ENCODE peak calls at places on chromosomes 5 and 9, in four cellular contexts. L is H1, X is HCT116, O is K562. S is an unnamed sample.

GRCh38 chr9:19759066-19759465 is 29.8 kb downstream of the SLC24A2 start:
- DNase-seq in L (no peak), X (no peak), O (no peak), S (no peak)

GRCh38 chr5:21806943-21807342 is 1046.2 kb downstream of the CDH12 start:
- DNase-seq in X (no peak), L (no peak), O (no peak), S (no peak)

GRCh38 chr9:107559499-107560086 is 70.0 kb upstream of the KLF4 start:
- DNase-seq in L (no peak), O (no peak), X (no peak), S (no peak)

GRCh38 chr9:5895782-5896181 is 5.1 kb downstream of the MLANA start:
- DNase-seq in O (no peak), L (no peak), X (no peak), S (no peak)

GRCh38 chr9:98989036-98990000 is 45.6 kb downstream of the COL15A1 start:
- DNase-seq in O (no peak), L (no peak), X (peak), S (peak)

GRCh38 chr9:37146372-37146771 is 26.0 kb downstream of the ZCCHC7 start:
- DNase-seq in X (no peak), L (no peak), O (no peak), S (peak)

GRCh38 chr5:40736103-40736875 is 19.5 kb downstream of the TTC33 start:
- DNase-seq in L (no peak), X (peak), O (peak), S (peak)

GRCh38 chr5:154712518-154713437 is 42.4 kb upstream of the LARP1 start:
- DNase-seq in X (peak), O (peak), L (peak), S (no peak)

GRCh38 chr9:92133949-92134604 is 18.9 kb upstream of the SPTLC1 start:
- DNase-seq in O (peak), X (peak), L (peak), S (no peak)

GRCh38 chr5:134135091-134135655 is 20.7 kb downstream of the TCF7 start:
- DNase-seq in O (no peak), L (no peak), X (no peak), S (no peak)

GRCh38 chr9:84170521-84171141 is 169.9 kb downstream of the SLC28A3 start:
- DNase-seq in L (no peak), X (peak), O (peak), S (no peak)

GRCh38 chr5:1251678-1252580 is 26.7 kb downstream of the SLC6A18 start:
- DNase-seq in L (no peak), O (peak), X (no peak), S (no peak)

GRCh38 chr5:18281947-18282557 is 647.8 kb downstream of the TAF11L14 start:
- DNase-seq in X (no peak), L (no peak), O (peak), S (no peak)

DNA sequence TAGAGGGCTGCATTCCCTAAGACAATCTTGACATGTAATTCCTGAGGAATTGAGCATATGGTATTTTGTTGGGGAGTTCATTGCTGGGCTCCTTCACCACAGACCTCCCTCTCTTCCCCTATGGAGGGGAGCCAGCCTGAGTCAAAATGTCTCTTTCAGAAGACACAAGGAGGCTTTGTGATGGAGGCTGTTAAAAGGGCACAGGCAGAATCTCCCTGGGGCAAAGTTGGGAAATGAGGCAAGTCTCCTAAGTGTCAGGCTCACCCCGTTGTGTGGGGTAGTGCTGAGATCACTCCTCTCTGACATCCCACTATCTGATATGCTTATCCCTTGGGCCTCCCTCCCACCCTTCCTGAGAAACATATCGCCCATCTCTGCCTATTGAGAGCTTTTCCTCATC is 30.6 kb downstream of the GFRA3 start:
- DNase-seq in X (no peak), L (no peak), O (no peak), S (no peak)
- TF ChIP-seq EGR1 in X (no peak), L (no peak), O (no peak), S (no peak)

GRCh38 chr5:58456486-58456885 is 3.4 kb downstream of the PLK2 start:
- DNase-seq in O (no peak), X (no peak), L (no peak), S (no peak)
- TF ChIP-seq EGR1 in O (no peak), X (no peak), L (no peak), S (no peak)

GRCh38 chr5:8912106-8912505 is 633.8 kb downstream of the SEMA5A start:
- DNase-seq in L (no peak), O (no peak), X (no peak), S (no peak)

GRCh38 chr5:8908055-8908683 is 637.7 kb downstream of the SEMA5A start:
- DNase-seq in X (no peak), L (peak), O (peak), S (no peak)

GRCh38 chr5:8906303-8906967 is 639.4 kb downstream of the SEMA5A start:
- DNase-seq in O (no peak), X (no peak), L (no peak), S (no peak)

GRCh38 chr5:8905021-8905420 is 640.9 kb downstream of the SEMA5A start:
- DNase-seq in L (no peak), X (no peak), O (no peak), S (no peak)

GRCh38 chr5:8907168-8907868 is 638.6 kb downstream of the SEMA5A start:
- DNase-seq in O (no peak), X (no peak), L (no peak), S (no peak)
- TF ChIP-seq EGR1 in O (no peak), X (no peak), L (no peak), S (no peak)

GRCh38 chr9:88532320-88532719 is 2.7 kb upstream of the NXNL2 start:
- DNase-seq in L (peak), O (no peak), X (no peak), S (no peak)
- TF ChIP-seq EGR1 in L (no peak), O (no peak), X (no peak), S (no peak)

DNA sequence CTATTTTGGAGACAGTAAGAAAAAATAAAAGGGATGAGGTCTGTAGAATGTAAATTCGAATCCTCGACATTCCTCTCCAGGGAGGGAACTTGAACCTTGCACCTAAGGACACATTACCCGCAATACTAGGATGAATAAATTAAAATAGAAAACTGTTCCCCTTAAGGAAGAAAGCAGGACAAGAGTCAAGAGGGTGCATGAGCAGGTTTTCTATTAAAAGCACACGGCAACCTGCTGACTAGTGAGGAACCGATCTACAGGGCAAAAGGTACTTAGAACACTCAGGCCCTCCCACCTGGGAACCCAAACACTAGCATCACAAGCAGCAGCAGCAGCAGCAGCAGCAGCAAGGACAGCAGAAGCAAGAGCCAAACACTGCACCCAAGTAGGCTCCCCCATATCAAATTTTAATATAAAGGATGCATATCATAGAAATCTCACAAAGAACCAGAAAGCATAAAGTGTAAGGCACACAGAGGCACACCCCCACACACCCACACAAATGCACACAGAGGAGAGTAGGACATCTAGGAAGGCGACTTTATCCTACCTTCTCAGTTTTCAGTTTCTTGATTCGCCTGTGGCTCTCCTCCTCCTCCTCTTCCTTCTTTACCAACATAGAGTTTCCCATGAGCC is 2.8 kb downstream of the ZNF608 start:
- DNase-seq in O (no peak), L (peak), X (no peak), S (no peak)
- TF ChIP-seq EGR1 in O (no peak), L (no peak), X (no peak), S (no peak)